ENCODE peak calls at places on chromosomes 2 and 18, in ten cellular contexts. One of them, this sample, is unnamed.

GRCh38 chr2:71702071-71702970 is 249.0 kb downstream of the DYSF start:
- DNase-seq in activated CD4-positive, alpha-beta memory T cell treated with anti-CD3 and anti-CD28 coated beads for 36 hours: no peak
- DNase-seq in prostate gland: no peak
- DNase-seq in EH: no peak
- DNase-seq in sigmoid colon: peak; percentile 62
- DNase-seq in DMS153: no peak
- DNase-seq in mesothelial cell of epicardium: no peak
- DNase-seq in M059J: no peak
- DNase-seq in stimulated activated CD4-positive, alpha-beta T cell treated with anti-CD3 and anti-CD28 coated beads, Interleukin-12 subunit alpha, Interleukin-12 subunit beta, amount 100 ng/mL, for 48 hours: no peak
- DNase-seq in WTC11: no peak
- DNase-seq in this sample: no peak

GRCh38 chr18:80233201-80233835 is 14.0 kb downstream of the PARD6G start:
- DNase-seq in activated CD4-positive, alpha-beta memory T cell treated with anti-CD3 and anti-CD28 coated beads for 36 hours: no peak
- DNase-seq in prostate gland: no peak
- DNase-seq in EH: no peak
- DNase-seq in sigmoid colon: peak; percentile 37
- DNase-seq in DMS153: no peak
- DNase-seq in mesothelial cell of epicardium: peak; percentile 16
- DNase-seq in M059J: no peak
- DNase-seq in stimulated activated CD4-positive, alpha-beta T cell treated with anti-CD3 and anti-CD28 coated beads, Interleukin-12 subunit alpha, Interleukin-12 subunit beta, amount 100 ng/mL, for 48 hours: no peak
- DNase-seq in WTC11: no peak
- DNase-seq in this sample: no peak

GRCh38 chr2:144477281-144477942 is 42.5 kb downstream of the ZEB2 start:
- DNase-seq in activated CD4-positive, alpha-beta memory T cell treated with anti-CD3 and anti-CD28 coated beads for 36 hours: no peak
- DNase-seq in prostate gland: no peak
- DNase-seq in EH: peak; percentile 82
- DNase-seq in sigmoid colon: no peak
- DNase-seq in DMS153: no peak
- DNase-seq in mesothelial cell of epicardium: no peak
- DNase-seq in M059J: peak; percentile 55
- DNase-seq in stimulated activated CD4-positive, alpha-beta T cell treated with anti-CD3 and anti-CD28 coated beads, Interleukin-12 subunit alpha, Interleukin-12 subunit beta, amount 100 ng/mL, for 48 hours: no peak
- DNase-seq in WTC11: no peak
- DNase-seq in this sample: no peak

GRCh38 chr2:8805278-8806045 is 32.0 kb downstream of the KIDINS220 start:
- DNase-seq in activated CD4-positive, alpha-beta memory T cell treated with anti-CD3 and anti-CD28 coated beads for 36 hours: no peak
- DNase-seq in prostate gland: no peak
- DNase-seq in EH: no peak
- DNase-seq in sigmoid colon: no peak
- DNase-seq in DMS153: peak; percentile 5
- DNase-seq in mesothelial cell of epicardium: no peak
- DNase-seq in M059J: no peak
- DNase-seq in stimulated activated CD4-positive, alpha-beta T cell treated with anti-CD3 and anti-CD28 coated beads, Interleukin-12 subunit alpha, Interleukin-12 subunit beta, amount 100 ng/mL, for 48 hours: no peak
- DNase-seq in WTC11: no peak
- DNase-seq in this sample: no peak

GRCh38 chr18:45626330-45627203 is 11.3 kb downstream of the SLC14A2 start:
- DNase-seq in activated CD4-positive, alpha-beta memory T cell treated with anti-CD3 and anti-CD28 coated beads for 36 hours: no peak
- DNase-seq in prostate gland: no peak
- DNase-seq in EH: peak; percentile 91
- DNase-seq in sigmoid colon: no peak
- DNase-seq in DMS153: no peak
- DNase-seq in mesothelial cell of epicardium: peak; percentile 51
- DNase-seq in M059J: peak; percentile 70
- DNase-seq in stimulated activated CD4-positive, alpha-beta T cell treated with anti-CD3 and anti-CD28 coated beads, Interleukin-12 subunit alpha, Interleukin-12 subunit beta, amount 100 ng/mL, for 48 hours: no peak
- DNase-seq in WTC11: peak; percentile 56
- DNase-seq in this sample: no peak

GRCh38 chr2:129862668-129863067 is 116.8 kb upstream of the RAB6C start:
- DNase-seq in activated CD4-positive, alpha-beta memory T cell treated with anti-CD3 and anti-CD28 coated beads for 36 hours: no peak
- DNase-seq in prostate gland: no peak
- DNase-seq in EH: no peak
- DNase-seq in sigmoid colon: no peak
- DNase-seq in DMS153: no peak
- DNase-seq in mesothelial cell of epicardium: no peak
- DNase-seq in M059J: no peak
- DNase-seq in stimulated activated CD4-positive, alpha-beta T cell treated with anti-CD3 and anti-CD28 coated beads, Interleukin-12 subunit alpha, Interleukin-12 subunit beta, amount 100 ng/mL, for 48 hours: no peak
- DNase-seq in WTC11: no peak
- DNase-seq in this sample: no peak

GRCh38 chr18:61896767-61897166 is 4.0 kb upstream of the RNF152 start:
- DNase-seq in activated CD4-positive, alpha-beta memory T cell treated with anti-CD3 and anti-CD28 coated beads for 36 hours: no peak
- DNase-seq in prostate gland: peak; percentile 84
- DNase-seq in EH: peak; percentile 86
- DNase-seq in sigmoid colon: peak; percentile 90
- DNase-seq in DMS153: no peak
- DNase-seq in mesothelial cell of epicardium: no peak
- DNase-seq in M059J: peak; percentile 89
- DNase-seq in stimulated activated CD4-positive, alpha-beta T cell treated with anti-CD3 and anti-CD28 coated beads, Interleukin-12 subunit alpha, Interleukin-12 subunit beta, amount 100 ng/mL, for 48 hours: no peak
- DNase-seq in WTC11: no peak
- DNase-seq in this sample: peak; percentile 52

GRCh38 chr18:9003406-9004100 is 98.9 kb upstream of the NDUFV2 start:
- DNase-seq in activated CD4-positive, alpha-beta memory T cell treated with anti-CD3 and anti-CD28 coated beads for 36 hours: no peak
- DNase-seq in prostate gland: no peak
- DNase-seq in EH: no peak
- DNase-seq in sigmoid colon: no peak
- DNase-seq in DMS153: no peak
- DNase-seq in mesothelial cell of epicardium: no peak
- DNase-seq in M059J: no peak
- DNase-seq in stimulated activated CD4-positive, alpha-beta T cell treated with anti-CD3 and anti-CD28 coated beads, Interleukin-12 subunit alpha, Interleukin-12 subunit beta, amount 100 ng/mL, for 48 hours: no peak
- DNase-seq in WTC11: no peak
- DNase-seq in this sample: no peak

GRCh38 chr2:235489897-235490296 is 3.9 kb upstream of the AGAP1 start:
- DNase-seq in activated CD4-positive, alpha-beta memory T cell treated with anti-CD3 and anti-CD28 coated beads for 36 hours: no peak
- DNase-seq in prostate gland: no peak
- DNase-seq in EH: no peak
- DNase-seq in sigmoid colon: no peak
- DNase-seq in DMS153: no peak
- DNase-seq in mesothelial cell of epicardium: no peak
- DNase-seq in M059J: no peak
- DNase-seq in stimulated activated CD4-positive, alpha-beta T cell treated with anti-CD3 and anti-CD28 coated beads, Interleukin-12 subunit alpha, Interleukin-12 subunit beta, amount 100 ng/mL, for 48 hours: no peak
- DNase-seq in WTC11: no peak
- DNase-seq in this sample: no peak

GRCh38 chr18:55577812-55578539 is 10.0 kb downstream of the TCF4 start:
- DNase-seq in activated CD4-positive, alpha-beta memory T cell treated with anti-CD3 and anti-CD28 coated beads for 36 hours: no peak
- DNase-seq in prostate gland: no peak
- DNase-seq in EH: no peak
- DNase-seq in sigmoid colon: no peak
- DNase-seq in DMS153: no peak
- DNase-seq in mesothelial cell of epicardium: no peak
- DNase-seq in M059J: no peak
- DNase-seq in stimulated activated CD4-positive, alpha-beta T cell treated with anti-CD3 and anti-CD28 coated beads, Interleukin-12 subunit alpha, Interleukin-12 subunit beta, amount 100 ng/mL, for 48 hours: no peak
- DNase-seq in WTC11: no peak
- DNase-seq in this sample: no peak

GRCh38 chr2:97957432-97958183 is 38.1 kb downstream of the TMEM131 start:
- DNase-seq in activated CD4-positive, alpha-beta memory T cell treated with anti-CD3 and anti-CD28 coated beads for 36 hours: no peak
- DNase-seq in prostate gland: no peak
- DNase-seq in EH: no peak
- DNase-seq in sigmoid colon: no peak
- DNase-seq in DMS153: no peak
- DNase-seq in mesothelial cell of epicardium: no peak
- DNase-seq in M059J: peak; percentile 13
- DNase-seq in stimulated activated CD4-positive, alpha-beta T cell treated with anti-CD3 and anti-CD28 coated beads, Interleukin-12 subunit alpha, Interleukin-12 subunit beta, amount 100 ng/mL, for 48 hours: no peak
- DNase-seq in WTC11: no peak
- DNase-seq in this sample: no peak

GRCh38 chr18:79915161-79916127 is 36.0 kb downstream of the SLC66A2 start:
- DNase-seq in activated CD4-positive, alpha-beta memory T cell treated with anti-CD3 and anti-CD28 coated beads for 36 hours: peak; percentile 5
- DNase-seq in prostate gland: no peak
- DNase-seq in EH: no peak
- DNase-seq in sigmoid colon: no peak
- DNase-seq in DMS153: no peak
- DNase-seq in mesothelial cell of epicardium: no peak
- DNase-seq in M059J: no peak
- DNase-seq in stimulated activated CD4-positive, alpha-beta T cell treated with anti-CD3 and anti-CD28 coated beads, Interleukin-12 subunit alpha, Interleukin-12 subunit beta, amount 100 ng/mL, for 48 hours: no peak
- DNase-seq in WTC11: no peak
- DNase-seq in this sample: peak; percentile 33

GRCh38 chr2:109470121-109470921 is 143.4 kb downstream of the SEPTIN10 start:
- DNase-seq in activated CD4-positive, alpha-beta memory T cell treated with anti-CD3 and anti-CD28 coated beads for 36 hours: no peak
- DNase-seq in prostate gland: no peak
- DNase-seq in EH: peak; percentile 97
- DNase-seq in sigmoid colon: no peak
- DNase-seq in DMS153: no peak
- DNase-seq in mesothelial cell of epicardium: no peak
- DNase-seq in M059J: peak; percentile 90
- DNase-seq in stimulated activated CD4-positive, alpha-beta T cell treated with anti-CD3 and anti-CD28 coated beads, Interleukin-12 subunit alpha, Interleukin-12 subunit beta, amount 100 ng/mL, for 48 hours: no peak
- DNase-seq in WTC11: no peak
- DNase-seq in this sample: peak; percentile 77

GRCh38 chr2:19955544-19956422 is 34.1 kb downstream of the WDR35 start:
- DNase-seq in activated CD4-positive, alpha-beta memory T cell treated with anti-CD3 and anti-CD28 coated beads for 36 hours: peak; percentile 51
- DNase-seq in prostate gland: peak; percentile 28
- DNase-seq in EH: peak; percentile 80
- DNase-seq in sigmoid colon: no peak
- DNase-seq in DMS153: peak; percentile 67
- DNase-seq in mesothelial cell of epicardium: peak; percentile 46
- DNase-seq in M059J: peak; percentile 67
- DNase-seq in stimulated activated CD4-positive, alpha-beta T cell treated with anti-CD3 and anti-CD28 coated beads, Interleukin-12 subunit alpha, Interleukin-12 subunit beta, amount 100 ng/mL, for 48 hours: peak; percentile 12
- DNase-seq in WTC11: peak; percentile 59
- DNase-seq in this sample: peak; percentile 51